ENCODE peak calls at places on chromosomes 4 and X, in six cellular contexts. One of them, this sample, is unnamed.

GRCh38 chr4:109511414-109511813 is 48.6 kb upstream of the MCUB start:
- DNase-seq in EL: no peak
- DNase-seq in mucosa of gallbladder: no peak
- DNase-seq in hippocampal formation: no peak
- DNase-seq in stimulated activated CD4-positive, alpha-beta T cell treated with anti-CD3 and anti-CD28 coated beads, Interleukin-15, amount 100 ng/mL, for 48 hours: no peak
- DNase-seq in heart right ventricle: no peak
- DNase-seq in this sample: no peak

GRCh38 chrX:123814343-123814742 is 45.5 kb upstream of the XIAP start:
- DNase-seq in hippocampal formation: no peak
- DNase-seq in mucosa of gallbladder: no peak
- DNase-seq in heart right ventricle: no peak
- DNase-seq in EL: peak; percentile 4
- DNase-seq in stimulated activated CD4-positive, alpha-beta T cell treated with anti-CD3 and anti-CD28 coated beads, Interleukin-15, amount 100 ng/mL, for 48 hours: no peak
- DNase-seq in this sample: no peak

GRCh38 chrX:77298790-77299189 is 148.4 kb upstream of the FGF16 start:
- DNase-seq in heart right ventricle: no peak
- DNase-seq in mucosa of gallbladder: no peak
- DNase-seq in hippocampal formation: no peak
- DNase-seq in stimulated activated CD4-positive, alpha-beta T cell treated with anti-CD3 and anti-CD28 coated beads, Interleukin-15, amount 100 ng/mL, for 48 hours: no peak
- DNase-seq in EL: no peak
- DNase-seq in this sample: no peak

GRCh38 chrX:45712067-45712466 is 511.4 kb upstream of the DIPK2B start:
- DNase-seq in mucosa of gallbladder: no peak
- DNase-seq in stimulated activated CD4-positive, alpha-beta T cell treated with anti-CD3 and anti-CD28 coated beads, Interleukin-15, amount 100 ng/mL, for 48 hours: no peak
- DNase-seq in EL: peak; percentile 75
- DNase-seq in hippocampal formation: no peak
- DNase-seq in heart right ventricle: no peak
- DNase-seq in this sample: no peak

GRCh38 chrX:19554786-19555185 is 39.5 kb upstream of the MAP3K15 start:
- DNase-seq in hippocampal formation: no peak
- DNase-seq in EL: peak; percentile 48
- DNase-seq in stimulated activated CD4-positive, alpha-beta T cell treated with anti-CD3 and anti-CD28 coated beads, Interleukin-15, amount 100 ng/mL, for 48 hours: peak; percentile 30
- DNase-seq in heart right ventricle: no peak
- DNase-seq in mucosa of gallbladder: no peak
- DNase-seq in this sample: no peak

GRCh38 chrX:150870059-150870458 is 28.4 kb downstream of the CD99L2 start:
- DNase-seq in heart right ventricle: no peak
- DNase-seq in mucosa of gallbladder: no peak
- DNase-seq in EL: no peak
- DNase-seq in hippocampal formation: no peak
- DNase-seq in stimulated activated CD4-positive, alpha-beta T cell treated with anti-CD3 and anti-CD28 coated beads, Interleukin-15, amount 100 ng/mL, for 48 hours: no peak
- DNase-seq in this sample: no peak

GRCh38 chrX:18875256-18875878 is 108.5 kb downstream of the PHKA2 start:
- DNase-seq in heart right ventricle: no peak
- DNase-seq in mucosa of gallbladder: no peak
- DNase-seq in hippocampal formation: no peak
- DNase-seq in EL: no peak
- DNase-seq in stimulated activated CD4-positive, alpha-beta T cell treated with anti-CD3 and anti-CD28 coated beads, Interleukin-15, amount 100 ng/mL, for 48 hours: no peak
- DNase-seq in this sample: no peak

GRCh38 chr4:95181446-95182306 is 367.1 kb downstream of the UNC5C start:
- DNase-seq in EL: no peak
- DNase-seq in mucosa of gallbladder: no peak
- DNase-seq in heart right ventricle: no peak
- DNase-seq in hippocampal formation: no peak
- DNase-seq in stimulated activated CD4-positive, alpha-beta T cell treated with anti-CD3 and anti-CD28 coated beads, Interleukin-15, amount 100 ng/mL, for 48 hours: no peak
- DNase-seq in this sample: no peak

GRCh38 chrX:107825698-107826285 is at the start of gene MID2:
- DNase-seq in heart right ventricle: peak; percentile 40
- DNase-seq in mucosa of gallbladder: peak; percentile 60
- DNase-seq in EL: peak; percentile 43
- DNase-seq in stimulated activated CD4-positive, alpha-beta T cell treated with anti-CD3 and anti-CD28 coated beads, Interleukin-15, amount 100 ng/mL, for 48 hours: peak; percentile 36
- DNase-seq in hippocampal formation: no peak
- DNase-seq in this sample: peak; percentile 67

GRCh38 chrX:54447461-54447860 is 7.3 kb downstream of the TSR2 start:
- DNase-seq in EL: no peak
- DNase-seq in stimulated activated CD4-positive, alpha-beta T cell treated with anti-CD3 and anti-CD28 coated beads, Interleukin-15, amount 100 ng/mL, for 48 hours: no peak
- DNase-seq in heart right ventricle: no peak
- DNase-seq in mucosa of gallbladder: no peak
- DNase-seq in hippocampal formation: no peak
- DNase-seq in this sample: no peak

GRCh38 chrX:110280954-110281353 is 36.9 kb downstream of the AMMECR1 start:
- DNase-seq in EL: peak; percentile 61
- DNase-seq in heart right ventricle: no peak
- DNase-seq in mucosa of gallbladder: no peak
- DNase-seq in hippocampal formation: no peak
- DNase-seq in stimulated activated CD4-positive, alpha-beta T cell treated with anti-CD3 and anti-CD28 coated beads, Interleukin-15, amount 100 ng/mL, for 48 hours: no peak
- DNase-seq in this sample: no peak

GRCh38 chr4:137310593-137311490 is 221.5 kb downstream of the PCDH18 start:
- DNase-seq in stimulated activated CD4-positive, alpha-beta T cell treated with anti-CD3 and anti-CD28 coated beads, Interleukin-15, amount 100 ng/mL, for 48 hours: no peak
- DNase-seq in mucosa of gallbladder: no peak
- DNase-seq in hippocampal formation: peak; percentile 14
- DNase-seq in heart right ventricle: no peak
- DNase-seq in EL: peak; percentile 78
- DNase-seq in this sample: no peak

GRCh38 chrX:57267308-57267707 is 19.2 kb upstream of the FAAH2 start:
- DNase-seq in heart right ventricle: no peak
- DNase-seq in EL: no peak
- DNase-seq in hippocampal formation: no peak
- DNase-seq in mucosa of gallbladder: no peak
- DNase-seq in stimulated activated CD4-positive, alpha-beta T cell treated with anti-CD3 and anti-CD28 coated beads, Interleukin-15, amount 100 ng/mL, for 48 hours: no peak
- DNase-seq in this sample: no peak

GRCh38 chr4:69589884-69590283 is 49.6 kb downstream of the UGT2A2 start:
- DNase-seq in hippocampal formation: no peak
- DNase-seq in stimulated activated CD4-positive, alpha-beta T cell treated with anti-CD3 and anti-CD28 coated beads, Interleukin-15, amount 100 ng/mL, for 48 hours: no peak
- DNase-seq in heart right ventricle: no peak
- DNase-seq in EL: no peak
- DNase-seq in mucosa of gallbladder: no peak
- DNase-seq in this sample: no peak

GRCh38 chr4:103996059-103996458 is 276.3 kb upstream of the TACR3 start:
- DNase-seq in stimulated activated CD4-positive, alpha-beta T cell treated with anti-CD3 and anti-CD28 coated beads, Interleukin-15, amount 100 ng/mL, for 48 hours: no peak
- DNase-seq in mucosa of gallbladder: no peak
- DNase-seq in EL: no peak
- DNase-seq in hippocampal formation: peak; percentile 74
- DNase-seq in heart right ventricle: no peak
- DNase-seq in this sample: no peak

GRCh38 chrX:33725556-33726232 is 406.4 kb downstream of the FAM47A start:
- DNase-seq in mucosa of gallbladder: no peak
- DNase-seq in heart right ventricle: peak; percentile 3
- DNase-seq in EL: no peak
- DNase-seq in hippocampal formation: no peak
- DNase-seq in stimulated activated CD4-positive, alpha-beta T cell treated with anti-CD3 and anti-CD28 coated beads, Interleukin-15, amount 100 ng/mL, for 48 hours: no peak
- DNase-seq in this sample: no peak

GRCh38 chrX:105315301-105315700 is 94.8 kb upstream of the TEX13A start:
- DNase-seq in EL: no peak
- DNase-seq in stimulated activated CD4-positive, alpha-beta T cell treated with anti-CD3 and anti-CD28 coated beads, Interleukin-15, amount 100 ng/mL, for 48 hours: no peak
- DNase-seq in heart right ventricle: no peak
- DNase-seq in hippocampal formation: no peak
- DNase-seq in mucosa of gallbladder: no peak
- DNase-seq in this sample: no peak

GRCh38 chr4:68076194-68076593 is 53.5 kb downstream of the TMPRSS11F start:
- DNase-seq in EL: no peak
- DNase-seq in mucosa of gallbladder: no peak
- DNase-seq in stimulated activated CD4-positive, alpha-beta T cell treated with anti-CD3 and anti-CD28 coated beads, Interleukin-15, amount 100 ng/mL, for 48 hours: no peak
- DNase-seq in hippocampal formation: no peak
- DNase-seq in heart right ventricle: no peak
- DNase-seq in this sample: no peak

GRCh38 chr4:25925486-25926201 is 11.6 kb downstream of the SMIM20 start:
- DNase-seq in stimulated activated CD4-positive, alpha-beta T cell treated with anti-CD3 and anti-CD28 coated beads, Interleukin-15, amount 100 ng/mL, for 48 hours: peak; percentile 22
- DNase-seq in mucosa of gallbladder: peak; percentile 28
- DNase-seq in EL: peak; percentile 23
- DNase-seq in hippocampal formation: peak; percentile 48
- DNase-seq in heart right ventricle: peak; percentile 37
- DNase-seq in this sample: peak; percentile 42

GRCh38 chr4:82851902-82852750 is 38.8 kb downstream of the SEC31A start:
- DNase-seq in EL: peak; percentile 46
- DNase-seq in stimulated activated CD4-positive, alpha-beta T cell treated with anti-CD3 and anti-CD28 coated beads, Interleukin-15, amount 100 ng/mL, for 48 hours: no peak
- DNase-seq in mucosa of gallbladder: no peak
- DNase-seq in hippocampal formation: no peak
- DNase-seq in heart right ventricle: no peak
- DNase-seq in this sample: no peak

GRCh38 chr4:148376151-148376550 is 66.1 kb downstream of the NR3C2 start:
- DNase-seq in EL: peak; percentile 1
- DNase-seq in stimulated activated CD4-positive, alpha-beta T cell treated with anti-CD3 and anti-CD28 coated beads, Interleukin-15, amount 100 ng/mL, for 48 hours: no peak
- DNase-seq in heart right ventricle: peak; percentile 59
- DNase-seq in mucosa of gallbladder: peak; percentile 78
- DNase-seq in hippocampal formation: no peak
- DNase-seq in this sample: peak; percentile 80

GRCh38 chrX:460116-460515 is 73.4 kb upstream of the PPP2R3B start:
- DNase-seq in mucosa of gallbladder: no peak
- DNase-seq in hippocampal formation: no peak
- DNase-seq in EL: no peak
- DNase-seq in stimulated activated CD4-positive, alpha-beta T cell treated with anti-CD3 and anti-CD28 coated beads, Interleukin-15, amount 100 ng/mL, for 48 hours: no peak
- DNase-seq in heart right ventricle: no peak
- DNase-seq in this sample: no peak

GRCh38 chr4:19925516-19925915 is 326.2 kb upstream of the SLIT2 start:
- DNase-seq in hippocampal formation: no peak
- DNase-seq in EL: no peak
- DNase-seq in heart right ventricle: no peak
- DNase-seq in stimulated activated CD4-positive, alpha-beta T cell treated with anti-CD3 and anti-CD28 coated beads, Interleukin-15, amount 100 ng/mL, for 48 hours: no peak
- DNase-seq in mucosa of gallbladder: no peak
- DNase-seq in this sample: no peak

GRCh38 chr4:47686294-47686872 is 151.5 kb downstream of the CORIN start:
- DNase-seq in hippocampal formation: no peak
- DNase-seq in heart right ventricle: peak; percentile 29
- DNase-seq in mucosa of gallbladder: peak; percentile 51
- DNase-seq in stimulated activated CD4-positive, alpha-beta T cell treated with anti-CD3 and anti-CD28 coated beads, Interleukin-15, amount 100 ng/mL, for 48 hours: peak; percentile 60
- DNase-seq in EL: peak; percentile 45
- DNase-seq in this sample: peak; percentile 35

GRCh38 chr4:139858436-139859225 is 193.0 kb downstream of the MGST2 start:
- DNase-seq in mucosa of gallbladder: no peak
- DNase-seq in hippocampal formation: no peak
- DNase-seq in stimulated activated CD4-positive, alpha-beta T cell treated with anti-CD3 and anti-CD28 coated beads, Interleukin-15, amount 100 ng/mL, for 48 hours: no peak
- DNase-seq in heart right ventricle: no peak
- DNase-seq in EL: no peak
- DNase-seq in this sample: no peak

GRCh38 chr4:142452132-142452855 is 393.8 kb downstream of the INPP4B start:
- DNase-seq in heart right ventricle: no peak
- DNase-seq in EL: peak; percentile 61
- DNase-seq in stimulated activated CD4-positive, alpha-beta T cell treated with anti-CD3 and anti-CD28 coated beads, Interleukin-15, amount 100 ng/mL, for 48 hours: no peak
- DNase-seq in hippocampal formation: no peak
- DNase-seq in mucosa of gallbladder: no peak
- DNase-seq in this sample: no peak

GRCh38 chrX:57453901-57454300 is 137.9 kb upstream of the ZXDB start:
- DNase-seq in stimulated activated CD4-positive, alpha-beta T cell treated with anti-CD3 and anti-CD28 coated beads, Interleukin-15, amount 100 ng/mL, for 48 hours: peak; percentile 2
- DNase-seq in EL: peak; percentile 7
- DNase-seq in mucosa of gallbladder: no peak
- DNase-seq in heart right ventricle: no peak
- DNase-seq in hippocampal formation: no peak
- DNase-seq in this sample: no peak

GRCh38 chr4:73450398-73451004 is 14.5 kb downstream of the AFP start:
- DNase-seq in EL: peak; percentile 92
- DNase-seq in heart right ventricle: no peak
- DNase-seq in mucosa of gallbladder: no peak
- DNase-seq in stimulated activated CD4-positive, alpha-beta T cell treated with anti-CD3 and anti-CD28 coated beads, Interleukin-15, amount 100 ng/mL, for 48 hours: no peak
- DNase-seq in hippocampal formation: no peak
- DNase-seq in this sample: no peak

GRCh38 chr4:119861731-119862130 is 204.9 kb downstream of the MAD2L1 start:
- DNase-seq in stimulated activated CD4-positive, alpha-beta T cell treated with anti-CD3 and anti-CD28 coated beads, Interleukin-15, amount 100 ng/mL, for 48 hours: no peak
- DNase-seq in hippocampal formation: no peak
- DNase-seq in EL: no peak
- DNase-seq in mucosa of gallbladder: peak; percentile 50
- DNase-seq in heart right ventricle: no peak
- DNase-seq in this sample: no peak

GRCh38 chr4:169757575-169758184 is at the start of gene HPF1:
- DNase-seq in mucosa of gallbladder: peak; percentile 93
- DNase-seq in heart right ventricle: peak; percentile 91
- DNase-seq in EL: peak; percentile 91
- DNase-seq in hippocampal formation: peak; percentile 81
- DNase-seq in stimulated activated CD4-positive, alpha-beta T cell treated with anti-CD3 and anti-CD28 coated beads, Interleukin-15, amount 100 ng/mL, for 48 hours: peak; percentile 94
- DNase-seq in this sample: peak; percentile 95

GRCh38 chr4:8052160-8052691 is 106.4 kb downstream of the ABLIM2 start:
- DNase-seq in hippocampal formation: no peak
- DNase-seq in mucosa of gallbladder: no peak
- DNase-seq in EL: no peak
- DNase-seq in stimulated activated CD4-positive, alpha-beta T cell treated with anti-CD3 and anti-CD28 coated beads, Interleukin-15, amount 100 ng/mL, for 48 hours: no peak
- DNase-seq in heart right ventricle: no peak
- DNase-seq in this sample: no peak

GRCh38 chr4:31193516-31193915 is 473.3 kb downstream of the PCDH7 start:
- DNase-seq in stimulated activated CD4-positive, alpha-beta T cell treated with anti-CD3 and anti-CD28 coated beads, Interleukin-15, amount 100 ng/mL, for 48 hours: no peak
- DNase-seq in EL: no peak
- DNase-seq in hippocampal formation: no peak
- DNase-seq in heart right ventricle: no peak
- DNase-seq in mucosa of gallbladder: no peak
- DNase-seq in this sample: no peak

GRCh38 chr4:59339631-59340030 is 1860.5 kb upstream of the ADGRL3 start:
- DNase-seq in hippocampal formation: peak; percentile 14
- DNase-seq in stimulated activated CD4-positive, alpha-beta T cell treated with anti-CD3 and anti-CD28 coated beads, Interleukin-15, amount 100 ng/mL, for 48 hours: no peak
- DNase-seq in heart right ventricle: no peak
- DNase-seq in mucosa of gallbladder: no peak
- DNase-seq in EL: no peak
- DNase-seq in this sample: no peak

GRCh38 chr4:23614284-23614892 is 275.5 kb downstream of the PPARGC1A start:
- DNase-seq in hippocampal formation: no peak
- DNase-seq in EL: peak; percentile 18
- DNase-seq in heart right ventricle: no peak
- DNase-seq in stimulated activated CD4-positive, alpha-beta T cell treated with anti-CD3 and anti-CD28 coated beads, Interleukin-15, amount 100 ng/mL, for 48 hours: no peak
- DNase-seq in mucosa of gallbladder: no peak
- DNase-seq in this sample: no peak

GRCh38 chr4:113952452-113953029 is 26.9 kb downstream of the ARSJ start:
- DNase-seq in hippocampal formation: no peak
- DNase-seq in mucosa of gallbladder: peak; percentile 21
- DNase-seq in EL: peak; percentile 58
- DNase-seq in heart right ventricle: peak; percentile 16
- DNase-seq in stimulated activated CD4-positive, alpha-beta T cell treated with anti-CD3 and anti-CD28 coated beads, Interleukin-15, amount 100 ng/mL, for 48 hours: peak; percentile 25
- DNase-seq in this sample: no peak

GRCh38 chr4:40651280-40651679 is 21.6 kb upstream of the RBM47 start:
- DNase-seq in stimulated activated CD4-positive, alpha-beta T cell treated with anti-CD3 and anti-CD28 coated beads, Interleukin-15, amount 100 ng/mL, for 48 hours: no peak
- DNase-seq in hippocampal formation: no peak
- DNase-seq in heart right ventricle: no peak
- DNase-seq in EL: no peak
- DNase-seq in mucosa of gallbladder: no peak
- DNase-seq in this sample: no peak